ENCODE peak calls at places on chromosome 11, in six cellular contexts. B is CD4-positive, alpha-beta T cell; H is RWPE1; U is HepG2; Y is kidney; G is tibial nerve. X is an unnamed sample.

GRCh38 chr11:72040497-72041363 is 39.6 kb downstream of the NUMA1 start:
- DNase-seq in B (peak), H (peak), U (peak), Y (peak), G (peak), X (peak)

GRCh38 chr11:118313242-118313641 is 8.7 kb downstream of the CD3E start:
- DNase-seq in B (no peak), H (no peak), U (no peak), Y (no peak), G (no peak), X (no peak)

GRCh38 chr11:129331871-129332274 is 43.8 kb upstream of the BARX2 start:
- DNase-seq in B (peak), H (peak), U (peak), Y (peak), G (peak), X (no peak)

GRCh38 chr11:108902027-108902469 is 237.2 kb downstream of the DDX10 start:
- DNase-seq in B (no peak), H (no peak), U (peak), Y (no peak), G (no peak), X (no peak)

GRCh38 chr11:73173755-73174494 is 31.8 kb upstream of the FCHSD2 start:
- DNase-seq in B (no peak), H (no peak), U (peak), Y (peak), G (no peak), X (no peak)

GRCh38 chr11:69434341-69434960 is 47.0 kb upstream of the LINC01488 start:
- DNase-seq in B (no peak), H (no peak), U (no peak), Y (peak), G (no peak), X (no peak)

GRCh38 chr11:70522613-70523311 is 124.4 kb downstream of the CTTN start:
- DNase-seq in B (no peak), H (no peak), U (no peak), Y (peak), G (no peak), X (no peak)

GRCh38 chr11:112122206-112122605 is 35.5 kb downstream of the SDHD start:
- DNase-seq in B (no peak), H (no peak), U (no peak), Y (no peak), G (no peak), X (no peak)

GRCh38 chr11:25529572-25529971 is 802.4 kb upstream of the ANO3 start:
- DNase-seq in B (no peak), H (no peak), U (no peak), Y (no peak), G (no peak), X (no peak)

GRCh38 chr11:25527841-25528240 is 804.1 kb upstream of the ANO3 start:
- DNase-seq in B (no peak), H (no peak), U (no peak), Y (no peak), G (no peak), X (no peak)
- H3K27ac ChIP-seq in B (no peak), H (no peak), U (no peak), Y (no peak), G (no peak), X (no peak)

GRCh38 chr11:83057721-83058120 is 14.0 kb downstream of the RAB30 start:
- DNase-seq in B (no peak), H (no peak), U (no peak), Y (no peak), G (no peak), X (no peak)
- H3K27ac ChIP-seq in B (no peak), H (no peak), U (no peak), Y (no peak), G (no peak), X (no peak)

DNA sequence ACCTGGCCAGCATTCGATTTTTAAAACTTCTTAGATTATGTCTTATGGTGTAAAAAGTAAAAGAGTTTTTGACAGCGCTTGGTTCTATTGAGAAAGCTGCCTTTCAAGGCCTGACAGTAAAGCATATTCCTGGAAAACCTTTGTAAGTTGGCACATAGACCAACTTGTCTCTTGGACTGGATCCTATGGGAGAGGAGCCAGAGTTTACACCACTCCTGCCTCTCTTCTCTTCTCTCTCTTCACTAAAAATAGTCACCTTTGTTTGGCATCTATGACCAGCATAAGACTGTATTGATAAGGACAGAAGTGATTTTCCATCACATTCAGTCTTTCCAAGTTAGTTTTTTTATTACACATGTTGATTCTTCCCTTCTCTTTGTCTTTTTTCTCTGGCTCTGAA is 33.7 kb downstream of the CSRP3 start:
- DNase-seq in B (no peak), H (no peak), U (no peak), Y (no peak), G (no peak), X (no peak)
- H3K27ac ChIP-seq in B (no peak), H (no peak), U (no peak), Y (no peak), G (no peak), X (no peak)

DNA sequence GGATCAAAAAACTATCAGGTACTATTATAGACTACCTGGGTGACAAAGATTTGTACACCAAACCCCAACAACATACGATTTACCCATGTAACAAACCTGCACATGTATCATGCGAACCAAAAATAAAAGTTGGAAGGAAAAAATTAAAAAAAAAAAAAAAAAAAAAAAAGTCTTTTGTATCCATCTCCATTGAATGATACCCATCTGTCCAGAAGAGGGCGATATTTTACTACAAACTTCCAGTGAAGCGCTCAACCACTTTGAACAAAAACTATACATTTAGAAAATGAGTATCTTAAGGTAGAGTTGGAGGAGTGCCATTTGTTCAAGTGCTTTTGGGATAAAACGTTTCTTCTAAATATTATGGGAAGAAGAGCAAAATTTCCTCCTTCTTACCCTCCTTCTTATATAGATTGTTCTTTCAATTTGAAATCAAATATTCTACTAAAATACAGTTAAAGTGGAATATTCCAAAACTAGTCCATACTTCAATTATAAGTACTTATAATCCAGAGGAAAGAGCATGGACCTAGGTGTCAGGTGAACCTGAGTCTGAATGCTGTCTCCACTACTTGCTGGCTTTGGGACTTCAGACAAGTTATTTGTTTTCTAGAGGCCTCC is 23.3 kb downstream of the ARL14EP start:
- DNase-seq in B (no peak), H (peak), U (peak), Y (no peak), G (no peak), X (no peak)
- H3K27ac ChIP-seq in B (no peak), H (no peak), U (no peak), Y (no peak), G (no peak), X (no peak)

GRCh38 chr11:117020287-117020686 is 77.9 kb downstream of the SIK3 start:
- DNase-seq in B (no peak), H (no peak), U (no peak), Y (no peak), G (no peak), X (no peak)

GRCh38 chr11:117017456-117017855 is 80.8 kb downstream of the SIK3 start:
- DNase-seq in B (no peak), H (no peak), U (no peak), Y (no peak), G (no peak), X (no peak)

GRCh38 chr11:117022526-117022925 is 75.7 kb downstream of the SIK3 start:
- DNase-seq in B (no peak), H (no peak), U (no peak), Y (no peak), G (no peak), X (no peak)

GRCh38 chr11:117020873-117021564 is 77.2 kb downstream of the SIK3 start:
- DNase-seq in B (no peak), H (no peak), U (peak), Y (no peak), G (no peak), X (no peak)

DNA sequence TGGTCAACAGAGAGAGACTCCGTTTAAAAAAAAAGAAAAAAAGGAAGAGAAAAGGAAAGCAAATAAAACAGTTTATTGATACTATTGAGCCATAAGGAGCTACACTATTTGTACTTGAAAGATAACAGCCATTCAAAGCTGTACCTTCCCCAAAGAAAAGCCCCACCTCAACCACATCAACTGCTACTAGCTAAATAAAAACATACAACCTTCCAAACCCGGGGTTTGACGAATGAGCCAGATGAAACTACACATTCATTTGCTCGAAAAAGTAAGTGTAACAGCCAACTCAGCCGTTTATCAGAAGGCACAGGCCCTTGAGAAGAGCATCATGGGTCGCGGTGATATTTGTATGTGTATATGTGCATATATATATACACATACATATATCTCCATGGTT is 78.4 kb downstream of the SIK3 start:
- DNase-seq in B (no peak), H (no peak), U (peak), Y (no peak), G (no peak), X (no peak)
- H3K27ac ChIP-seq in B (no peak), H (no peak), U (peak), Y (peak), G (no peak), X (no peak)

GRCh38 chr11:77086521-77087472 is 15.8 kb upstream of the OMP start:
- DNase-seq in B (no peak), H (no peak), U (peak), Y (peak), G (no peak), X (no peak)
- H3K27ac ChIP-seq in B (no peak), H (no peak), U (no peak), Y (peak), G (peak), X (peak)

DNA sequence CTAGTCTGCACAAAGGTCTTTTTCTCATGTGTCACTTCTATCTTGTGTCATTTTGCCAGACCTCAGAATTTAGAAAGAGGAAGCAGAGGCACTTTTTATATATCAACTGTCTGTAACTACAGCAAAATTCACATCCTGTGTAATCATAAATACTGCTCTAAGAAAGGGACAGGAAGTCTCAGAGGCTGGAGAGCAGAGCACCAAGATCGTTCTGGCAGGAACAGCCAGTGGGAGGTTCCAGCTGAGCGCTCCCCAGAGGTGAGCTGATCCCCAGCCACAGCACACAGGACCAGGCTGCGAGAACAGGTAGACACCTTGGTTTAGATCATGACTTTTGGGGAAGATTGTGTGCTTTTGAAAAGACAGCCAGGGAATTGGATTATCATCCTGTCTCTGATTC is at the start of gene MS4A7:
- DNase-seq in B (no peak), H (no peak), U (no peak), Y (no peak), G (no peak), X (no peak)
- H3K27ac ChIP-seq in B (no peak), H (no peak), U (no peak), Y (no peak), G (peak), X (peak)

DNA sequence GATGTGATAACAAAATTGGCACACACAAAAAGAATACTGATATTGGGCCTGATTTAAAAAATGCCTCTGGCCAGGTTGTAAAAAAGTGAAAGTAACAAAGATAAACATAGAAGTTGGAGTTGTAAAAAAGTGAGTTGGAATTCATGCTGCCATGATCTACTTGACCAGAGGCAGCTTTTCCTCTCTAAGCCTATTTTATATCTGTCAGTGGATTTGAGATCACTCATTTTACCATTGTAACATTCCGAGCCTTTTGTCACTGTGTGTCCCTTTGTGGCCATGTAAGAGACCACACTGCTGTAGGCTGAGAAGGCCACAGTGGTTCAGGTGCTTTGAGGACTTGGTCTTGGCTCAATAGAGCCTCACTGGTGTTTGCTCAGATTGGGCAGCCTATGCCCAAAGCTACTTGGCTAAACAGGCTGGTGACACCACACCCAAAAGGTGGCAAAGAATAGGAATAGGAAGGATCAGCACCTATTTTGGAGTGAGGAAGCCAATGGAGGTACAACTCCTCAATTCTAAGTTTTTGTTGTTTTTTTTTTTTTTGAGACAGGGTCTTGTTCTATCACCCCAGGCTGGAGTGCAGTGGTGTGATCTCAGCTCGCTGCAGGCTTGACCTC is 7.1 kb downstream of the FEN1 start:
- DNase-seq in B (no peak), H (no peak), U (no peak), Y (no peak), G (no peak), X (no peak)
- H3K27ac ChIP-seq in B (no peak), H (peak), U (no peak), Y (no peak), G (no peak), X (no peak)

GRCh38 chr11:92226331-92227232 is 2.0 kb downstream of the FAT3 start:
- DNase-seq in B (no peak), H (no peak), U (no peak), Y (peak), G (no peak), X (no peak)

GRCh38 chr11:92227233-92227593 is 2.6 kb downstream of the FAT3 start:
- DNase-seq in B (no peak), H (no peak), U (no peak), Y (no peak), G (no peak), X (no peak)

GRCh38 chr11:92225563-92226308 is 1.1 kb downstream of the FAT3 start:
- DNase-seq in B (no peak), H (no peak), U (no peak), Y (peak), G (peak), X (no peak)

GRCh38 chr11:92224394-92225205 is at the start of gene FAT3:
- DNase-seq in B (no peak), H (peak), U (no peak), Y (peak), G (no peak), X (no peak)

DNA sequence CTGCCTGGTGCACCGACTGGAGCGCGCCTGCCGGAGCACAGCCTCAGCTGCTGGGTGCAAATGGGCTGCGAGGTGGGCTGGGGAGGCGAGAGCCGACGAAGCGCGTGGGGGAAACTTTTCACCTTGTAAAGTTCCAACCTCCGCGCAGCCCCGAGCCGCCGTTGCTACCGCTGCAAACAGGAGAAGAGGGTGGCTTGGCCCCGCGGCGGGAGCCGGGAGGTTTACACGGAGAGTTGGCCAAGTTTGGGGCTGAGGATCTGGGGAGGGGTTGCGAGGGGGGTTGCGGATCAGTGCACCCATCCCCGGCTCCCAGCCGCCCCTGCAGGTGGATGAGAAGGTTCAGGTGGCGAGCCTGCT is 566 bp downstream of the FAT3 start:
- DNase-seq in B (no peak), H (no peak), U (no peak), Y (peak), G (peak), X (no peak)
- H3K27ac ChIP-seq in B (no peak), H (no peak), U (no peak), Y (no peak), G (peak), X (no peak)

X was measured in esophagus squamous epithelium.